ENCODE peak calls at places on chromosomes 13 and 19, in ten cellular contexts. One of them, this sample, is unnamed.
A peak's percentile ranks its signal among the peaks of the same experiment; 100 is the strongest.

GRCh38 chr13:44280461-44280860 is 93.2 kb upstream of the SERP2 start:
- DNase-seq in stimulated activated CD4-positive, alpha-beta T cell treated with anti-CD3 and anti-CD28 coated beads, TNF-alpha, amount 100 ng/mL, for 24 hours: no peak
- DNase-seq in H54: no peak
- DNase-seq in lower leg skin: peak; percentile 25
- DNase-seq in effector CD4-positive, alpha-beta T cell: no peak
- DNase-seq in NCI-H1092 treated with DMSO at 0.1 percent for 48 hours: no peak
- DNase-seq in mesenteric fat pad: no peak
- DNase-seq in RPMI8226: no peak
- DNase-seq in NCI-H524 treated with DMSO at 0.1 percent for 48 hours: no peak
- DNase-seq in cerebellar cortex: no peak
- DNase-seq in this sample: no peak

GRCh38 chr19:7953576-7953975 is 10.1 kb upstream of the TIMM44 start:
- DNase-seq in stimulated activated CD4-positive, alpha-beta T cell treated with anti-CD3 and anti-CD28 coated beads, TNF-alpha, amount 100 ng/mL, for 24 hours: no peak
- DNase-seq in H54: no peak
- DNase-seq in lower leg skin: no peak
- DNase-seq in effector CD4-positive, alpha-beta T cell: no peak
- DNase-seq in NCI-H1092 treated with DMSO at 0.1 percent for 48 hours: no peak
- DNase-seq in mesenteric fat pad: no peak
- DNase-seq in RPMI8226: no peak
- DNase-seq in NCI-H524 treated with DMSO at 0.1 percent for 48 hours: no peak
- DNase-seq in cerebellar cortex: no peak
- DNase-seq in this sample: no peak

GRCh38 chr13:21124853-21125252 is 51.5 kb downstream of the SKA3 start:
- DNase-seq in stimulated activated CD4-positive, alpha-beta T cell treated with anti-CD3 and anti-CD28 coated beads, TNF-alpha, amount 100 ng/mL, for 24 hours: no peak
- DNase-seq in H54: no peak
- DNase-seq in lower leg skin: peak; percentile 40
- DNase-seq in effector CD4-positive, alpha-beta T cell: no peak
- DNase-seq in NCI-H1092 treated with DMSO at 0.1 percent for 48 hours: peak; percentile 65
- DNase-seq in mesenteric fat pad: peak; percentile 60
- DNase-seq in RPMI8226: peak; percentile 73
- DNase-seq in NCI-H524 treated with DMSO at 0.1 percent for 48 hours: peak; percentile 93
- DNase-seq in cerebellar cortex: peak; percentile 66
- DNase-seq in this sample: no peak

GRCh38 chr13:51479199-51479523 is 26.3 kb upstream of the INTS6 start:
- DNase-seq in stimulated activated CD4-positive, alpha-beta T cell treated with anti-CD3 and anti-CD28 coated beads, TNF-alpha, amount 100 ng/mL, for 24 hours: no peak
- DNase-seq in H54: no peak
- DNase-seq in lower leg skin: no peak
- DNase-seq in effector CD4-positive, alpha-beta T cell: no peak
- DNase-seq in NCI-H1092 treated with DMSO at 0.1 percent for 48 hours: no peak
- DNase-seq in mesenteric fat pad: no peak
- DNase-seq in RPMI8226: no peak
- DNase-seq in NCI-H524 treated with DMSO at 0.1 percent for 48 hours: no peak
- DNase-seq in cerebellar cortex: no peak
- DNase-seq in this sample: no peak

GRCh38 chr19:11759805-11760204 is 7.0 kb upstream of the ZNF441 start:
- DNase-seq in stimulated activated CD4-positive, alpha-beta T cell treated with anti-CD3 and anti-CD28 coated beads, TNF-alpha, amount 100 ng/mL, for 24 hours: no peak
- DNase-seq in H54: no peak
- DNase-seq in lower leg skin: no peak
- DNase-seq in effector CD4-positive, alpha-beta T cell: no peak
- DNase-seq in NCI-H1092 treated with DMSO at 0.1 percent for 48 hours: no peak
- DNase-seq in mesenteric fat pad: no peak
- DNase-seq in RPMI8226: no peak
- DNase-seq in NCI-H524 treated with DMSO at 0.1 percent for 48 hours: no peak
- DNase-seq in cerebellar cortex: no peak
- DNase-seq in this sample: no peak

GRCh38 chr19:44722131-44723121 is 23.5 kb downstream of the CEACAM16 start:
- DNase-seq in stimulated activated CD4-positive, alpha-beta T cell treated with anti-CD3 and anti-CD28 coated beads, TNF-alpha, amount 100 ng/mL, for 24 hours: no peak
- DNase-seq in H54: no peak
- DNase-seq in lower leg skin: no peak
- DNase-seq in effector CD4-positive, alpha-beta T cell: no peak
- DNase-seq in NCI-H1092 treated with DMSO at 0.1 percent for 48 hours: no peak
- DNase-seq in mesenteric fat pad: no peak
- DNase-seq in RPMI8226: no peak
- DNase-seq in NCI-H524 treated with DMSO at 0.1 percent for 48 hours: no peak
- DNase-seq in cerebellar cortex: no peak
- DNase-seq in this sample: no peak

GRCh38 chr19:47109541-47110375 is 3.8 kb downstream of the ZC3H4 start:
- DNase-seq in stimulated activated CD4-positive, alpha-beta T cell treated with anti-CD3 and anti-CD28 coated beads, TNF-alpha, amount 100 ng/mL, for 24 hours: peak; percentile 54
- DNase-seq in H54: no peak
- DNase-seq in lower leg skin: no peak
- DNase-seq in effector CD4-positive, alpha-beta T cell: peak; percentile 30
- DNase-seq in NCI-H1092 treated with DMSO at 0.1 percent for 48 hours: no peak
- DNase-seq in mesenteric fat pad: no peak
- DNase-seq in RPMI8226: no peak
- DNase-seq in NCI-H524 treated with DMSO at 0.1 percent for 48 hours: no peak
- DNase-seq in cerebellar cortex: peak; percentile 65
- DNase-seq in this sample: no peak

GRCh38 chr19:11286312-11286974 is 9.5 kb upstream of the TSPAN16 start:
- DNase-seq in stimulated activated CD4-positive, alpha-beta T cell treated with anti-CD3 and anti-CD28 coated beads, TNF-alpha, amount 100 ng/mL, for 24 hours: no peak
- DNase-seq in H54: no peak
- DNase-seq in lower leg skin: no peak
- DNase-seq in effector CD4-positive, alpha-beta T cell: no peak
- DNase-seq in NCI-H1092 treated with DMSO at 0.1 percent for 48 hours: no peak
- DNase-seq in mesenteric fat pad: no peak
- DNase-seq in RPMI8226: no peak
- DNase-seq in NCI-H524 treated with DMSO at 0.1 percent for 48 hours: no peak
- DNase-seq in cerebellar cortex: no peak
- DNase-seq in this sample: no peak

GRCh38 chr13:40109324-40109958 is 454.0 kb downstream of the COG6 start:
- DNase-seq in stimulated activated CD4-positive, alpha-beta T cell treated with anti-CD3 and anti-CD28 coated beads, TNF-alpha, amount 100 ng/mL, for 24 hours: no peak
- DNase-seq in H54: peak; percentile 32
- DNase-seq in lower leg skin: no peak
- DNase-seq in effector CD4-positive, alpha-beta T cell: no peak
- DNase-seq in NCI-H1092 treated with DMSO at 0.1 percent for 48 hours: no peak
- DNase-seq in mesenteric fat pad: no peak
- DNase-seq in RPMI8226: no peak
- DNase-seq in NCI-H524 treated with DMSO at 0.1 percent for 48 hours: no peak
- DNase-seq in cerebellar cortex: no peak
- DNase-seq in this sample: no peak

GRCh38 chr13:25911020-25911419 is 140.8 kb downstream of the SHISA2 start:
- DNase-seq in stimulated activated CD4-positive, alpha-beta T cell treated with anti-CD3 and anti-CD28 coated beads, TNF-alpha, amount 100 ng/mL, for 24 hours: no peak
- DNase-seq in H54: no peak
- DNase-seq in lower leg skin: no peak
- DNase-seq in effector CD4-positive, alpha-beta T cell: no peak
- DNase-seq in NCI-H1092 treated with DMSO at 0.1 percent for 48 hours: peak; percentile 50
- DNase-seq in mesenteric fat pad: no peak
- DNase-seq in RPMI8226: no peak
- DNase-seq in NCI-H524 treated with DMSO at 0.1 percent for 48 hours: peak; percentile 71
- DNase-seq in cerebellar cortex: no peak
- DNase-seq in this sample: no peak

GRCh38 chr13:26022538-26023292 is 29.1 kb downstream of the SHISA2 start:
- DNase-seq in stimulated activated CD4-positive, alpha-beta T cell treated with anti-CD3 and anti-CD28 coated beads, TNF-alpha, amount 100 ng/mL, for 24 hours: no peak
- DNase-seq in H54: peak; percentile 17
- DNase-seq in lower leg skin: peak; percentile 90
- DNase-seq in effector CD4-positive, alpha-beta T cell: no peak
- DNase-seq in NCI-H1092 treated with DMSO at 0.1 percent for 48 hours: peak; percentile 73
- DNase-seq in mesenteric fat pad: no peak
- DNase-seq in RPMI8226: peak; percentile 75
- DNase-seq in NCI-H524 treated with DMSO at 0.1 percent for 48 hours: no peak
- DNase-seq in cerebellar cortex: peak; percentile 91
- DNase-seq in this sample: peak; percentile 89

GRCh38 chr13:107111248-107111647 is 543.3 kb upstream of the ARGLU1 start:
- DNase-seq in stimulated activated CD4-positive, alpha-beta T cell treated with anti-CD3 and anti-CD28 coated beads, TNF-alpha, amount 100 ng/mL, for 24 hours: no peak
- DNase-seq in H54: no peak
- DNase-seq in lower leg skin: no peak
- DNase-seq in effector CD4-positive, alpha-beta T cell: no peak
- DNase-seq in NCI-H1092 treated with DMSO at 0.1 percent for 48 hours: no peak
- DNase-seq in mesenteric fat pad: no peak
- DNase-seq in RPMI8226: no peak
- DNase-seq in NCI-H524 treated with DMSO at 0.1 percent for 48 hours: no peak
- DNase-seq in cerebellar cortex: no peak
- DNase-seq in this sample: no peak

GRCh38 chr19:15702590-15702930 is 25.3 kb upstream of the OR10H2 start:
- DNase-seq in stimulated activated CD4-positive, alpha-beta T cell treated with anti-CD3 and anti-CD28 coated beads, TNF-alpha, amount 100 ng/mL, for 24 hours: peak; percentile 6
- DNase-seq in H54: peak; percentile 23
- DNase-seq in lower leg skin: peak; percentile 95
- DNase-seq in effector CD4-positive, alpha-beta T cell: no peak
- DNase-seq in NCI-H1092 treated with DMSO at 0.1 percent for 48 hours: peak; percentile 5
- DNase-seq in mesenteric fat pad: no peak
- DNase-seq in RPMI8226: peak; percentile 98
- DNase-seq in NCI-H524 treated with DMSO at 0.1 percent for 48 hours: no peak
- DNase-seq in cerebellar cortex: peak; percentile 5
- DNase-seq in this sample: peak; percentile 69

GRCh38 chr19:50008532-50008931 is 16.6 kb downstream of the VRK3 start:
- DNase-seq in stimulated activated CD4-positive, alpha-beta T cell treated with anti-CD3 and anti-CD28 coated beads, TNF-alpha, amount 100 ng/mL, for 24 hours: no peak
- DNase-seq in H54: no peak
- DNase-seq in lower leg skin: no peak
- DNase-seq in effector CD4-positive, alpha-beta T cell: no peak
- DNase-seq in NCI-H1092 treated with DMSO at 0.1 percent for 48 hours: no peak
- DNase-seq in mesenteric fat pad: no peak
- DNase-seq in RPMI8226: peak; percentile 13
- DNase-seq in NCI-H524 treated with DMSO at 0.1 percent for 48 hours: no peak
- DNase-seq in cerebellar cortex: no peak
- DNase-seq in this sample: no peak

GRCh38 chr19:6970021-6970420 is 51.2 kb downstream of the MBD3L2B start:
- DNase-seq in stimulated activated CD4-positive, alpha-beta T cell treated with anti-CD3 and anti-CD28 coated beads, TNF-alpha, amount 100 ng/mL, for 24 hours: no peak
- DNase-seq in H54: no peak
- DNase-seq in lower leg skin: no peak
- DNase-seq in effector CD4-positive, alpha-beta T cell: no peak
- DNase-seq in NCI-H1092 treated with DMSO at 0.1 percent for 48 hours: no peak
- DNase-seq in mesenteric fat pad: no peak
- DNase-seq in RPMI8226: no peak
- DNase-seq in NCI-H524 treated with DMSO at 0.1 percent for 48 hours: no peak
- DNase-seq in cerebellar cortex: no peak
- DNase-seq in this sample: no peak

GRCh38 chr19:40421468-40421778 is 4.4 kb downstream of the SERTAD1 start:
- DNase-seq in stimulated activated CD4-positive, alpha-beta T cell treated with anti-CD3 and anti-CD28 coated beads, TNF-alpha, amount 100 ng/mL, for 24 hours: no peak
- DNase-seq in H54: no peak
- DNase-seq in lower leg skin: no peak
- DNase-seq in effector CD4-positive, alpha-beta T cell: no peak
- DNase-seq in NCI-H1092 treated with DMSO at 0.1 percent for 48 hours: no peak
- DNase-seq in mesenteric fat pad: no peak
- DNase-seq in RPMI8226: no peak
- DNase-seq in NCI-H524 treated with DMSO at 0.1 percent for 48 hours: no peak
- DNase-seq in cerebellar cortex: no peak
- DNase-seq in this sample: no peak

GRCh38 chr13:46866150-46866549 is 30.7 kb downstream of the HTR2A start:
- DNase-seq in stimulated activated CD4-positive, alpha-beta T cell treated with anti-CD3 and anti-CD28 coated beads, TNF-alpha, amount 100 ng/mL, for 24 hours: no peak
- DNase-seq in H54: no peak
- DNase-seq in lower leg skin: no peak
- DNase-seq in effector CD4-positive, alpha-beta T cell: no peak
- DNase-seq in NCI-H1092 treated with DMSO at 0.1 percent for 48 hours: no peak
- DNase-seq in mesenteric fat pad: no peak
- DNase-seq in RPMI8226: no peak
- DNase-seq in NCI-H524 treated with DMSO at 0.1 percent for 48 hours: no peak
- DNase-seq in cerebellar cortex: no peak
- DNase-seq in this sample: no peak

GRCh38 chr19:7738023-7738422 is 6.1 kb upstream of the CLEC4G start:
- DNase-seq in stimulated activated CD4-positive, alpha-beta T cell treated with anti-CD3 and anti-CD28 coated beads, TNF-alpha, amount 100 ng/mL, for 24 hours: peak; percentile 55
- DNase-seq in H54: no peak
- DNase-seq in lower leg skin: no peak
- DNase-seq in effector CD4-positive, alpha-beta T cell: no peak
- DNase-seq in NCI-H1092 treated with DMSO at 0.1 percent for 48 hours: no peak
- DNase-seq in mesenteric fat pad: peak; percentile 49
- DNase-seq in RPMI8226: no peak
- DNase-seq in NCI-H524 treated with DMSO at 0.1 percent for 48 hours: no peak
- DNase-seq in cerebellar cortex: no peak
- DNase-seq in this sample: no peak

GRCh38 chr13:65336916-65337315 is 1893.2 kb downstream of the PCDH9 start:
- DNase-seq in stimulated activated CD4-positive, alpha-beta T cell treated with anti-CD3 and anti-CD28 coated beads, TNF-alpha, amount 100 ng/mL, for 24 hours: no peak
- DNase-seq in H54: no peak
- DNase-seq in lower leg skin: no peak
- DNase-seq in effector CD4-positive, alpha-beta T cell: no peak
- DNase-seq in NCI-H1092 treated with DMSO at 0.1 percent for 48 hours: peak; percentile 18
- DNase-seq in mesenteric fat pad: no peak
- DNase-seq in RPMI8226: no peak
- DNase-seq in NCI-H524 treated with DMSO at 0.1 percent for 48 hours: no peak
- DNase-seq in cerebellar cortex: no peak
- DNase-seq in this sample: no peak

GRCh38 chr19:43562698-43563241 is 12.6 kb downstream of the XRCC1 start:
- DNase-seq in stimulated activated CD4-positive, alpha-beta T cell treated with anti-CD3 and anti-CD28 coated beads, TNF-alpha, amount 100 ng/mL, for 24 hours: peak; percentile 64
- DNase-seq in H54: peak; percentile 93
- DNase-seq in lower leg skin: peak; percentile 94
- DNase-seq in effector CD4-positive, alpha-beta T cell: peak; percentile 64
- DNase-seq in NCI-H1092 treated with DMSO at 0.1 percent for 48 hours: peak; percentile 11
- DNase-seq in mesenteric fat pad: no peak
- DNase-seq in RPMI8226: peak; percentile 52
- DNase-seq in NCI-H524 treated with DMSO at 0.1 percent for 48 hours: no peak
- DNase-seq in cerebellar cortex: peak; percentile 94
- DNase-seq in this sample: no peak

GRCh38 chr19:8528500-8528899 is 14.5 kb upstream of the ZNF414 start:
- DNase-seq in stimulated activated CD4-positive, alpha-beta T cell treated with anti-CD3 and anti-CD28 coated beads, TNF-alpha, amount 100 ng/mL, for 24 hours: no peak
- DNase-seq in H54: no peak
- DNase-seq in lower leg skin: no peak
- DNase-seq in effector CD4-positive, alpha-beta T cell: no peak
- DNase-seq in NCI-H1092 treated with DMSO at 0.1 percent for 48 hours: no peak
- DNase-seq in mesenteric fat pad: no peak
- DNase-seq in RPMI8226: no peak
- DNase-seq in NCI-H524 treated with DMSO at 0.1 percent for 48 hours: no peak
- DNase-seq in cerebellar cortex: no peak
- DNase-seq in this sample: no peak

GRCh38 chr19:39212377-39212742 is 8.3 kb upstream of the SYCN start:
- DNase-seq in stimulated activated CD4-positive, alpha-beta T cell treated with anti-CD3 and anti-CD28 coated beads, TNF-alpha, amount 100 ng/mL, for 24 hours: peak; percentile 63
- DNase-seq in H54: no peak
- DNase-seq in lower leg skin: no peak
- DNase-seq in effector CD4-positive, alpha-beta T cell: peak; percentile 22
- DNase-seq in NCI-H1092 treated with DMSO at 0.1 percent for 48 hours: no peak
- DNase-seq in mesenteric fat pad: no peak
- DNase-seq in RPMI8226: peak; percentile 47
- DNase-seq in NCI-H524 treated with DMSO at 0.1 percent for 48 hours: no peak
- DNase-seq in cerebellar cortex: peak; percentile 35
- DNase-seq in this sample: no peak

GRCh38 chr19:13987101-13987890 is 18.8 kb downstream of the RFX1 start:
- DNase-seq in stimulated activated CD4-positive, alpha-beta T cell treated with anti-CD3 and anti-CD28 coated beads, TNF-alpha, amount 100 ng/mL, for 24 hours: no peak
- DNase-seq in H54: no peak
- DNase-seq in lower leg skin: no peak
- DNase-seq in effector CD4-positive, alpha-beta T cell: no peak
- DNase-seq in NCI-H1092 treated with DMSO at 0.1 percent for 48 hours: no peak
- DNase-seq in mesenteric fat pad: no peak
- DNase-seq in RPMI8226: no peak
- DNase-seq in NCI-H524 treated with DMSO at 0.1 percent for 48 hours: no peak
- DNase-seq in cerebellar cortex: peak; percentile 44
- DNase-seq in this sample: no peak

GRCh38 chr13:40153516-40153915 is 498.1 kb downstream of the COG6 start:
- DNase-seq in stimulated activated CD4-positive, alpha-beta T cell treated with anti-CD3 and anti-CD28 coated beads, TNF-alpha, amount 100 ng/mL, for 24 hours: no peak
- DNase-seq in H54: no peak
- DNase-seq in lower leg skin: no peak
- DNase-seq in effector CD4-positive, alpha-beta T cell: no peak
- DNase-seq in NCI-H1092 treated with DMSO at 0.1 percent for 48 hours: no peak
- DNase-seq in mesenteric fat pad: no peak
- DNase-seq in RPMI8226: peak; percentile 76
- DNase-seq in NCI-H524 treated with DMSO at 0.1 percent for 48 hours: no peak
- DNase-seq in cerebellar cortex: no peak
- DNase-seq in this sample: no peak

GRCh38 chr13:45749026-45749759 is 47.1 kb downstream of the CBY2 start:
- DNase-seq in stimulated activated CD4-positive, alpha-beta T cell treated with anti-CD3 and anti-CD28 coated beads, TNF-alpha, amount 100 ng/mL, for 24 hours: no peak
- DNase-seq in H54: no peak
- DNase-seq in lower leg skin: no peak
- DNase-seq in effector CD4-positive, alpha-beta T cell: no peak
- DNase-seq in NCI-H1092 treated with DMSO at 0.1 percent for 48 hours: peak; percentile 65
- DNase-seq in mesenteric fat pad: no peak
- DNase-seq in RPMI8226: no peak
- DNase-seq in NCI-H524 treated with DMSO at 0.1 percent for 48 hours: no peak
- DNase-seq in cerebellar cortex: no peak
- DNase-seq in this sample: no peak

GRCh38 chr13:41780736-41781708 is 179.9 kb downstream of the VWA8 start:
- DNase-seq in stimulated activated CD4-positive, alpha-beta T cell treated with anti-CD3 and anti-CD28 coated beads, TNF-alpha, amount 100 ng/mL, for 24 hours: no peak
- DNase-seq in H54: no peak
- DNase-seq in lower leg skin: no peak
- DNase-seq in effector CD4-positive, alpha-beta T cell: no peak
- DNase-seq in NCI-H1092 treated with DMSO at 0.1 percent for 48 hours: no peak
- DNase-seq in mesenteric fat pad: no peak
- DNase-seq in RPMI8226: peak; percentile 37
- DNase-seq in NCI-H524 treated with DMSO at 0.1 percent for 48 hours: no peak
- DNase-seq in cerebellar cortex: no peak
- DNase-seq in this sample: peak; percentile 37

GRCh38 chr13:24625870-24626419 is 54.3 kb upstream of the ATP12A start:
- DNase-seq in stimulated activated CD4-positive, alpha-beta T cell treated with anti-CD3 and anti-CD28 coated beads, TNF-alpha, amount 100 ng/mL, for 24 hours: no peak
- DNase-seq in H54: no peak
- DNase-seq in lower leg skin: peak; percentile 64
- DNase-seq in effector CD4-positive, alpha-beta T cell: no peak
- DNase-seq in NCI-H1092 treated with DMSO at 0.1 percent for 48 hours: no peak
- DNase-seq in mesenteric fat pad: no peak
- DNase-seq in RPMI8226: no peak
- DNase-seq in NCI-H524 treated with DMSO at 0.1 percent for 48 hours: no peak
- DNase-seq in cerebellar cortex: no peak
- DNase-seq in this sample: no peak

GRCh38 chr19:54281008-54281728 is at the start of gene LILRB2:
- DNase-seq in stimulated activated CD4-positive, alpha-beta T cell treated with anti-CD3 and anti-CD28 coated beads, TNF-alpha, amount 100 ng/mL, for 24 hours: no peak
- DNase-seq in H54: no peak
- DNase-seq in lower leg skin: peak; percentile 42
- DNase-seq in effector CD4-positive, alpha-beta T cell: no peak
- DNase-seq in NCI-H1092 treated with DMSO at 0.1 percent for 48 hours: no peak
- DNase-seq in mesenteric fat pad: no peak
- DNase-seq in RPMI8226: no peak
- DNase-seq in NCI-H524 treated with DMSO at 0.1 percent for 48 hours: no peak
- DNase-seq in cerebellar cortex: no peak
- DNase-seq in this sample: no peak